ENCODE peak calls at places on chromosomes 5 and 9, in eight cellular contexts. G is iPS-NIHi11, I is choroid plexus epithelial cell, B is A549, L is PC-3, C is mesenteric fat pad, M is neural crest cell, F is keratinocyte. Y is an unnamed sample.

GRCh38 chr5:105931782-105932489 is 1738.8 kb downstream of the EFNA5 start:
- DNase-seq in G (no peak), I (peak; percentile 86), B (no peak), L (peak; percentile 33), C (no peak), M (no peak), F (no peak), Y (no peak)

GRCh38 chr5:88682797-88683496 is 200.0 kb downstream of the MEF2C start:
- DNase-seq in G (no peak), I (no peak), B (no peak), L (no peak), C (no peak), M (no peak), F (no peak), Y (no peak)

GRCh38 chr5:177040814-177041410 is 18.4 kb downstream of the ZNF346 start:
- DNase-seq in G (no peak), I (peak; percentile 14), B (no peak), L (no peak), C (no peak), M (no peak), F (no peak), Y (no peak)

GRCh38 chr5:104241051-104241450 is 678.5 kb upstream of the NUDT12 start:
- DNase-seq in G (no peak), I (peak; percentile 1), B (no peak), L (no peak), C (no peak), M (no peak), F (no peak), Y (peak; percentile 4)

GRCh38 chr9:20043035-20043434 is 254.2 kb upstream of the SLC24A2 start:
- DNase-seq in G (no peak), I (no peak), B (no peak), L (no peak), C (no peak), M (no peak), F (no peak), Y (no peak)

GRCh38 chr5:133763744-133764143 is 151.4 kb upstream of the FSTL4 start:
- DNase-seq in G (no peak), I (no peak), B (no peak), L (no peak), C (no peak), M (no peak), F (no peak), Y (no peak)

GRCh38 chr5:78799254-78800017 is 150.9 kb upstream of the LHFPL2 start:
- DNase-seq in G (peak; percentile 31), I (peak; percentile 38), B (peak; percentile 16), L (peak; percentile 10), C (no peak), M (no peak), F (no peak), Y (no peak)

GRCh38 chr9:96617439-96618185 is 2.0 kb downstream of the CDC14B start:
- DNase-seq in G (no peak), I (no peak), B (no peak), L (no peak), C (no peak), M (no peak), F (no peak), Y (peak; percentile 55)

GRCh38 chr5:25570067-25570583 is 925.3 kb upstream of the CDH10 start:
- DNase-seq in G (no peak), I (no peak), B (no peak), L (no peak), C (no peak), M (no peak), F (no peak), Y (no peak)

GRCh38 chr9:121784706-121785426 is 133.4 kb downstream of the DAB2IP start:
- DNase-seq in G (no peak), I (no peak), B (no peak), L (no peak), C (peak; percentile 82), M (no peak), F (no peak), Y (no peak)

GRCh38 chr5:143182901-143183820 is 220.3 kb downstream of the NR3C1 start:
- DNase-seq in G (no peak), I (peak; percentile 83), B (peak; percentile 23), L (no peak), C (no peak), M (no peak), F (no peak), Y (no peak)

GRCh38 chr9:4464911-4465513 is 25.3 kb upstream of the SLC1A1 start:
- DNase-seq in G (no peak), I (peak; percentile 30), B (no peak), L (no peak), C (no peak), M (no peak), F (no peak), Y (no peak)

GRCh38 chr9:68507796-68508145 is 32.9 kb downstream of the TMEM252 start:
- DNase-seq in G (no peak), I (no peak), B (no peak), L (no peak), C (no peak), M (no peak), F (no peak), Y (no peak)

GRCh38 chr5:159071382-159071781 is 28.3 kb downstream of the EBF1 start:
- DNase-seq in G (no peak), I (no peak), B (no peak), L (no peak), C (no peak), M (no peak), F (no peak), Y (peak; percentile 37)

GRCh38 chr9:100111235-100111634 is 12.2 kb downstream of the INVS start:
- DNase-seq in G (no peak), I (peak; percentile 98), B (no peak), L (peak; percentile 58), C (no peak), M (no peak), F (no peak), Y (no peak)

GRCh38 chr9:133449760-133450159 is 10.0 kb upstream of the CACFD1 start:
- DNase-seq in G (peak; percentile 52), I (no peak), B (peak; percentile 62), L (peak; percentile 77), C (no peak), M (no peak), F (peak; percentile 36), Y (no peak)

GRCh38 chr9:135749171-135750045 is 47.4 kb downstream of the KCNT1 start:
- DNase-seq in G (no peak), I (no peak), B (no peak), L (no peak), C (no peak), M (no peak), F (no peak), Y (no peak)

GRCh38 chr9:121369595-121370265 is at the start of gene STOM:
- DNase-seq in G (no peak), I (peak; percentile 80), B (no peak), L (peak; percentile 22), C (peak; percentile 95), M (no peak), F (peak; percentile 71), Y (no peak)

GRCh38 chr9:89454498-89455355 is 43.2 kb downstream of the SEMA4D start:
- DNase-seq in G (no peak), I (no peak), B (no peak), L (no peak), C (peak; percentile 87), M (no peak), F (no peak), Y (no peak)

GRCh38 chr5:174910245-174910737 is 185.9 kb downstream of the MSX2 start:
- DNase-seq in G (peak; percentile 91), I (peak; percentile 57), B (peak; percentile 58), L (peak; percentile 65), C (no peak), M (peak; percentile 82), F (no peak), Y (peak; percentile 87)

GRCh38 chr5:62650197-62650596 is 71.6 kb downstream of the LRRC70 start:
- DNase-seq in G (no peak), I (no peak), B (no peak), L (no peak), C (no peak), M (no peak), F (no peak), Y (no peak)